ENCODE peak calls at places on chromosomes 1 and 21, in six cellular contexts. X is fibroblast of lung; V is naive thymus-derived CD4-positive, alpha-beta T cell; T is PC-9; W is tibial nerve; C is heart left ventricle. G is an unnamed sample.

GRCh38 chr1:55214903-55215193 is 316 bp downstream of the USP24 start:
- DNase-seq in C (peak), X (peak), T (peak), V (no peak), W (no peak), G (no peak)

GRCh38 chr1:156815307-156815826 is 1.3 kb downstream of the SH2D2A start:
- DNase-seq in C (peak), X (peak), T (no peak), W (peak), V (no peak), G (peak)

GRCh38 chr1:43465694-43466152 is 12.0 kb upstream of the HYI start:
- DNase-seq in T (no peak), X (no peak), W (no peak), V (no peak), C (no peak), G (no peak)

GRCh38 chr1:42380617-42381423 is at the start of gene RIMKLA:
- DNase-seq in V (peak), W (no peak), X (peak), T (peak), C (peak), G (peak)

GRCh38 chr1:172378109-172378755 is 42.3 kb upstream of the C1orf105 start:
- DNase-seq in X (no peak), C (no peak), W (no peak), V (no peak), T (no peak), G (no peak)

GRCh38 chr1:232600430-232601258 is 29.3 kb downstream of the SIPA1L2 start:
- DNase-seq in W (no peak), T (no peak), V (no peak), C (no peak), X (peak), G (no peak)

GRCh38 chr1:72915581-72915980 is 633.2 kb upstream of the NEGR1 start:
- DNase-seq in T (no peak), C (no peak), W (no peak), V (no peak), X (no peak), G (no peak)

GRCh38 chr1:47812848-47813508 is 184.2 kb downstream of the TRABD2B start:
- DNase-seq in X (no peak), C (no peak), T (no peak), V (no peak), W (no peak), G (no peak)

GRCh38 chr1:77096496-77097255 is 122.6 kb downstream of the PIGK start:
- DNase-seq in T (no peak), C (no peak), V (no peak), X (no peak), W (no peak), G (no peak)

GRCh38 chr1:19391596-19391981 is 79.5 kb downstream of the SLC66A1 start:
- DNase-seq in C (no peak), V (no peak), W (no peak), X (no peak), T (no peak), G (no peak)

GRCh38 chr21:15688809-15689208 is 41.0 kb upstream of the USP25 start:
- DNase-seq in T (no peak), C (no peak), V (no peak), X (peak), W (no peak), G (no peak)

GRCh38 chr1:101371259-101371658 is 134.4 kb downstream of the S1PR1 start:
- DNase-seq in X (peak), V (no peak), C (no peak), W (no peak), T (no peak), G (peak)

GRCh38 chr1:75991497-75992114 is 59.4 kb upstream of the ASB17 start:
- DNase-seq in W (peak), X (peak), T (peak), C (peak), V (peak), G (peak)

GRCh38 chr1:182707116-182707515 is 22.7 kb upstream of the RGS8 start:
- DNase-seq in C (peak), T (no peak), V (no peak), X (no peak), W (peak), G (no peak)

GRCh38 chr1:209685835-209686234 is 10.6 kb downstream of the G0S2 start:
- DNase-seq in W (no peak), T (no peak), C (no peak), V (peak), X (no peak), G (no peak)

GRCh38 chr1:209688746-209689234 is 13.6 kb downstream of the G0S2 start:
- DNase-seq in V (no peak), C (no peak), T (no peak), W (no peak), X (peak), G (no peak)

GRCh38 chr1:209692296-209692695 is 12.3 kb upstream of the HSD11B1 start:
- DNase-seq in X (no peak), C (no peak), W (no peak), V (no peak), T (no peak), G (no peak)

GRCh38 chr1:209689484-209689883 is 14.3 kb downstream of the G0S2 start:
- DNase-seq in T (no peak), V (no peak), W (no peak), X (no peak), C (no peak), G (no peak)

DNA sequence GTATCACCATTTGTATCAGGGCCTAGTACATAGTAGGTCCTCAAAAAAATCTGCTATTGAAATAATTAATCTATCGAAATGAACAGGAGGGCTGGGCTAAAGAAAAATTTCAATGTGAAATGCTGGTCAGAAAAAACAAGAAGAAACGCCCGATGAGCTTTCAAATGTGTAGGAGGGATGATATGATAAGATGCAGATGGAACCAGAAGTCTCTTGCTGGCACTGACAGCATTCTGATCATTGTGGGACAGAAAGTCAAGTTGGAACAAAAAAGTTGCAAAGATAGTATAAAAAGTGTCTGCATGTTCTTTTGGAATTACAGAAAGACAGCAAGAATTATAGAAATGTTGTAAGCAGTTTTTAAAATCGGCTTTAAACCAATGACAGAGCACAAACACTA is 11.1 kb downstream of the G0S2 start:
- DNase-seq in T (no peak), W (no peak), C (no peak), X (no peak), V (no peak), G (no peak)
- H3K27ac ChIP-seq in T (no peak), W (no peak), C (no peak), X (no peak), V (no peak), G (no peak)

GRCh38 chr21:46188226-46189212 is 4.3 kb upstream of the SPATC1L start:
- DNase-seq in T (peak), W (peak), X (peak), C (peak), V (no peak), G (peak)

GRCh38 chr21:46191257-46191685 is 7.0 kb upstream of the SPATC1L start:
- DNase-seq in C (no peak), V (no peak), W (peak), X (peak), T (no peak), G (peak)

GRCh38 chr21:46190491-46191131 is 6.4 kb upstream of the SPATC1L start:
- DNase-seq in X (no peak), W (no peak), C (no peak), V (no peak), T (no peak), G (no peak)

GRCh38 chr21:46189213-46189958 is 5.1 kb upstream of the SPATC1L start:
- DNase-seq in V (no peak), T (no peak), X (peak), C (no peak), W (no peak), G (no peak)

DNA sequence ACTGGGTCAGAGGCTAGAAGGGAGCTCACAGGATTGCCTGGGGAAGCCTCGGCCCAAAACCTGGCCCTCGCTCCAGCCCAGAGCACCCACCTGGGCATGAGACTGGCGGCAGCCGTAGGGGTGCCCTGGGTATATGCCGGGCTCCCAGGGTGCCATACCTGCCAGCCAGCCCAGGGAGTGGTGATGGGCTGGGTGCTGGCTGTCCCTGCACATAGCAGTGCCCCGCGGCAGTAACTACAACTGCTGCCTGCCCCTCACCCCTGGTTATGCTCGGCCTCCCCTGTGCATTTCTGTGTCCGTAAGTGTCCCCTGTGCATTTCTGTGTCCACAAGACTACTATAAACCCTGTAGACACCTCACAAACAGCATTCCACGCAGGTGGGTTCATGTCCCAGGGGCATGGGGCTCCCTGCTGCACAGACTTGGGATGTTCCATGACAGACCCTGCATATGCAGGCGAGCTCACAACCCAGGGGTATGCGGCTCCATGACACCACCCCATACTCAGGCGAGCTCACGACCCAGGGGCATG is 5.8 kb upstream of the SPATC1L start:
- DNase-seq in V (no peak), X (no peak), W (no peak), T (no peak), C (no peak), G (no peak)
- H3K27ac ChIP-seq in V (no peak), X (no peak), W (peak), T (no peak), C (peak), G (peak)

GRCh38 chr1:222813866-222814535 is 838 bp upstream of the DISP1 start:
- DNase-seq in V (no peak), T (no peak), X (peak), C (no peak), W (peak), G (no peak)
- H3K27ac ChIP-seq in V (peak), T (peak), X (peak), C (peak), W (peak), G (peak)

DNA sequence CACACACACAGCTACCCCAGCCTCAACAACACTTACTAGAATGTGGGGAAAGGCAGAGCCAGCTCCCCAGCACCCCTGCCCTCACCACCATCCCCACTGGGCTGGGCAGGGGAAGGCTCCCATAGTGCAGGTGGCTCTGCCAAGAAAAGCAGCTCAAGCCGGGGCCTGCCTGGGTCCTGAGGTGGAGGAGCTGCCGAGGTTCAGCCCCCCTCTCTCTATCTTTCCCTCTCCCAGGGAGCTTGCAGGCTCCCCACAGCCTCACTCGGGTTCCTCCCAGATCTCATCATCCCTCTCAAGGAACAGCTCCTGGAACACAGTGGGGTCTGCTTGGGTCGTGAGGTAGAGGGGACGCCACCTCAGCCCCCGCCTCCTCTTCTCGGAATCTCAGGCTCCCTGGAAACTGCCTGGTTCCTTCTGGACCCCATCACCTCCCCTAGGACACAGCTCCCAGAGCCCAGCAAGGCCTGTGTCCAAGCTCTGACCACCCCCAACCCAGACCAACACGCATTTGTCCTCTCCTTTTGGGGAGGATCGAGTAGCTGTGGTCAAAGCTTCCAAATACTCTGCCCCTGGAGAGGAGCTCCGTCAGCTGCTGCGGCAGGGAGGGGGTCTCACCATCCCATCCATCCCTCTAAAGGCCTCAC is 704 bp downstream of the S100A16 start:
- DNase-seq in C (no peak), W (no peak), X (no peak), T (no peak), V (no peak), G (no peak)
- H3K27ac ChIP-seq in C (peak), W (peak), X (peak), T (peak), V (no peak), G (peak)

GRCh38 chr1:154998818-154999650 is 3.6 kb upstream of the ZBTB7B start:
- DNase-seq in X (peak), T (no peak), C (peak), V (peak), W (no peak), G (no peak)
- H3K27ac ChIP-seq in X (no peak), T (no peak), C (peak), V (peak), W (peak), G (peak)

GRCh38 chr1:11680270-11681070 is 478 bp downstream of the MAD2L2 start:
- DNase-seq in C (no peak), W (no peak), X (no peak), T (no peak), V (no peak), G (no peak)
- H3K27ac ChIP-seq in C (peak), W (peak), X (peak), T (no peak), V (peak), G (peak)

GRCh38 chr1:28070725-28071593 is 17.5 kb downstream of the EYA3 start:
- DNase-seq in W (no peak), X (no peak), V (no peak), T (no peak), C (no peak), G (no peak)
- H3K27ac ChIP-seq in W (no peak), X (no peak), V (no peak), T (no peak), C (no peak), G (no peak)

GRCh38 chr1:230561570-230561969 is 80.7 kb upstream of the COG2 start:
- DNase-seq in C (no peak), W (no peak), X (no peak), V (no peak), T (no peak), G (no peak)
- H3K27ac ChIP-seq in C (no peak), W (no peak), X (no peak), V (no peak), T (no peak), G (no peak)

GRCh38 chr1:195903203-195903602 is 705.0 kb downstream of the KCNT2 start:
- DNase-seq in C (no peak), V (no peak), W (no peak), X (no peak), T (no peak), G (no peak)

GRCh38 chr1:195908121-195908520 is 700.1 kb downstream of the KCNT2 start:
- DNase-seq in C (no peak), X (peak), V (no peak), W (no peak), T (no peak), G (peak)

DNA sequence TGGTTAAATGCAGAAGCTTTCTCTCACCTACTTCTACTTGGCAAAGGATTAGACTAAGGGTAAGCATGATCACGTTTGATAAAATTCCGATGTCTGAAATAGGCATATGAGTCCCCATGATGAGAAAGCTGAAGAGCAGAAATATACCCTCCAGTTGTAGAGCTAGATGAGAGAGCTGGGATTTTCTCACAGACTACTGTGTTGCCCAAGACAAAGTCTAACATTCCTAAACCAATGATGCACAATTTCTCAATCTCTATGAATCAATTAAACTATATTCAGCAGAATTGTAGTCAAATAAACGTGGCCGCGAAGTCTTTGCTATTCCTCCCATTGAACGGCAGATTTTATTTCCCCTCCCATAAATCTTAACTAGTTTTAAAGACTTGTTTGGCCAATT is 699.2 kb downstream of the KCNT2 start:
- DNase-seq in W (no peak), T (no peak), X (peak), V (no peak), C (no peak), G (peak)
- H3K27ac ChIP-seq in W (no peak), T (no peak), X (no peak), V (no peak), C (no peak), G (peak)

DNA sequence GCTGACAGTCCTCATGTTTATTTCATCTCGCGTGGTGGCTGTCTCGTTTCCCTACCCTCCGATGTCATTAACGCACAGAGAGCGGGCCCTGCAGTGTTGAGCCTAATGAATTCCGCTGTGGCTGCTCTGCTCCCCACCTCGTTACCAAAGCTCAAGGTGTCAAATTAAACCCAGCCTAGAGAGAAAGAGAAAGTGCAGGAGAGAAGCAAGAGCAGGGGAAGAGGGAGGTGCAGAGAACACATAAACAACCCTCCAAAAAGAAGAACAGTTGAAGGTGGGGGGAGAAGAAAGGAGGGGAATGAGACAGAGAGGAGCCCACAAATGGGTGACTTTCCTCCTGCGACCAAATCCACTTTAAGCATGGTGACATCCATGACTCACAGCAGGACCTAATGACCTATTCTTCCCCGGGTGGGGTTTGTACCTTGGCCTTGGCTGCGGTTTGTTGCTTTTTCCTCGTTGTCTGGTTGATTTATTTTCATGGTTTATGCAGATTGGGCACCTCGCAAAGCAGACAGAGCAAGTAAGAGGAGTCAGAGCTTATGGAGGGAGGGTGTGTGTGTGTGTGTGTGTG is 92.5 kb downstream of the PBX1 start:
- DNase-seq in T (peak), X (peak), V (no peak), W (no peak), C (no peak), G (no peak)
- H3K27ac ChIP-seq in T (peak), X (no peak), V (no peak), W (no peak), C (peak), G (no peak)